ENCODE peak calls at places on chromosomes 12 and 14, in eight cellular contexts. D is heart right ventricle, B is neural progenitor cell, E is WERI-Rb-1, I is dorsolateral prefrontal cortex, Z is epithelial cell of proximal tubule, H is psoas muscle, W is BJ. V is an unnamed sample.

GRCh38 chr12:91975891-91976290 is 169.8 kb downstream of the BTG1 start:
- DNase-seq in D (no peak), B (no peak), E (no peak), I (no peak), Z (no peak), H (no peak), W (no peak), V (no peak)

GRCh38 chr12:56632701-56633464 is 2.8 kb upstream of the BAZ2A start:
- DNase-seq in D (no peak), B (peak; percentile 17), E (no peak), I (no peak), Z (no peak), H (no peak), W (no peak), V (no peak)

GRCh38 chr12:48786591-48787544 is 2.0 kb downstream of the ADCY6 start:
- DNase-seq in D (peak; percentile 88), B (no peak), E (no peak), I (no peak), Z (no peak), H (no peak), W (no peak), V (no peak)

GRCh38 chr14:98707522-98707921 is 564.5 kb downstream of the BCL11B start:
- DNase-seq in D (no peak), B (no peak), E (no peak), I (no peak), Z (no peak), H (no peak), W (no peak), V (no peak)

GRCh38 chr14:50766338-50766886 is 64.5 kb downstream of the NIN start:
- DNase-seq in D (no peak), B (no peak), E (no peak), I (no peak), Z (peak; percentile 15), H (no peak), W (no peak), V (no peak)

GRCh38 chr14:99255621-99256482 is 16.1 kb downstream of the BCL11B start:
- DNase-seq in D (no peak), B (no peak), E (no peak), I (no peak), Z (no peak), H (no peak), W (no peak), V (no peak)

GRCh38 chr12:82412246-82412645 is 53.9 kb downstream of the METTL25 start:
- DNase-seq in D (no peak), B (no peak), E (no peak), I (no peak), Z (peak; percentile 69), H (no peak), W (no peak), V (no peak)

GRCh38 chr12:127489055-127489454 is 777.9 kb upstream of the TMEM132C start:
- DNase-seq in D (no peak), B (no peak), E (peak; percentile 18), I (no peak), Z (no peak), H (no peak), W (no peak), V (no peak)

GRCh38 chr12:23540572-23540971 is 408.9 kb downstream of the SOX5 start:
- DNase-seq in D (no peak), B (no peak), E (no peak), I (no peak), Z (no peak), H (no peak), W (no peak), V (no peak)

GRCh38 chr14:74917646-74918081 is 5.4 kb downstream of the RPS6KL1 start:
- DNase-seq in D (peak; percentile 66), B (no peak), E (no peak), I (no peak), Z (no peak), H (peak; percentile 80), W (no peak), V (no peak)

GRCh38 chr14:62101189-62101588 is 339.0 kb downstream of the SNAPC1 start:
- DNase-seq in D (no peak), B (no peak), E (no peak), I (no peak), Z (no peak), H (no peak), W (no peak), V (no peak)

GRCh38 chr14:75437201-75438143 is 9.7 kb downstream of the JDP2 start:
- DNase-seq in D (no peak), B (no peak), E (no peak), I (no peak), Z (no peak), H (no peak), W (no peak), V (no peak)

GRCh38 chr14:45177081-45177480 is 41.4 kb downstream of the FANCM start:
- DNase-seq in D (no peak), B (no peak), E (no peak), I (no peak), Z (no peak), H (no peak), W (no peak), V (peak; percentile 66)

GRCh38 chr12:66050283-66050576 is 80.3 kb downstream of the LLPH start:
- DNase-seq in D (no peak), B (no peak), E (no peak), I (no peak), Z (no peak), H (no peak), W (no peak), V (no peak)

GRCh38 chr12:2803635-2804380 is 8.7 kb upstream of the ITFG2 start:
- DNase-seq in D (no peak), B (no peak), E (no peak), I (no peak), Z (no peak), H (no peak), W (no peak), V (no peak)

GRCh38 chr12:108612788-108613282 is 15.0 kb upstream of the TMEM119 start:
- DNase-seq in D (no peak), B (peak; percentile 48), E (no peak), I (no peak), Z (peak; percentile 52), H (no peak), W (no peak), V (no peak)

GRCh38 chr12:96948782-96949181 is 41.7 kb downstream of the NEDD1 start:
- DNase-seq in D (no peak), B (no peak), E (no peak), I (no peak), Z (no peak), H (no peak), W (no peak), V (no peak)

DNA sequence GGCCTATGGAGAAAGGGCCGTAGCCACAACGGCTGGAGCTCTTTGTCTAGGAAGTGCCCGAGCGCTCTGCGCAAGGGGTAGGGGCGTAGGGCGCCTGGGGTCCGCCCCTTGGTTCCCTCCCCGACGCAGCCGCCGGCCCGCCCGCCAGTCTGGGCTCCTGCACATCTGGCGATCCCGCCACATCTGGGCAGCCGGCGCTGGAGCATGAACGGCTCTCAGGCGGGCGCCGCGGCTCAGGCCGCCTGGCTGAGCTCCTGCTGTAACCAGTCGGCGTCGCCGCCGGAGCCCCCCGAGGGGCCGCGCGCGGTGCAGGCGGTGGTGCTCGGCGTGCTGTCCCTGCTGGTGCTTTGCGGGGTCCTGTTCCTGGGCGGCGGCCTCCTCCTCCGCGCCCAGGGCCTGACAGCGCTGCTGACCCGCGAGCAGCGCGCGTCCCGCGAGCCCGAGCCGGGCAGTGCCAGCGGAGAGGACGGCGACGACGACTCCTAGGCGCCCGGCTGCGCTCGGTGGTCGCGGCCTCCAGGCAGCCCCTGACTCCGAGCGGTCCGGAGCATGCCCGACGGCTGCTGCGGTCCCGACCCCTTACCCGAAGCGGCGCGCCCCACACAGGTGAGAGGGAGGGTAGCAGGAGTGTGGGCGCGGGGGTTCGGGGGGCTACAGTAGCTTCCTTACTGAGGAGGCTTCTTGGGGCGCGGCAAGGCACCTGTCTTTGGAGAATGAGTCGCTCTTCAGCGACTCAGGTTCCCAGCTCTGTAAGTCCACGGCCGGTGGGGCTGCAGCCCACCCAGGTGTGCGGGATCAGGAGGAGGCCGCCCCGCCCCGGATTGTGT is at the start of gene SMIM41:
- DNase-seq in D (no peak), B (no peak), E (no peak), I (no peak), Z (no peak), H (no peak), W (no peak), V (no peak)
- H3K4me3 ChIP-seq in D (peak within 1 kb of the TSS; percentile 40), B (no peak within 1 kb of the TSS), E (no peak within 1 kb of the TSS), I (no peak within 1 kb of the TSS), Z (no peak within 1 kb of the TSS), H (peak within 1 kb of the TSS; percentile 11), W (no peak within 1 kb of the TSS), V (no peak within 1 kb of the TSS)

GRCh38 chr12:124386059-124386458 is 91.2 kb downstream of the RFLNA start:
- DNase-seq in D (peak; percentile 64), B (no peak), E (no peak), I (no peak), Z (no peak), H (peak; percentile 66), W (no peak), V (no peak)
- H3K4me3 ChIP-seq in D (peak overlapping the region; percentile 54), B (no peak overlapping the region), E (no peak overlapping the region), I (peak overlapping the region; percentile 57), Z (peak overlapping the region; percentile 23), H (peak overlapping the region; percentile 79), W (peak overlapping the region; percentile 93), V (peak overlapping the region; percentile 85)

DNA sequence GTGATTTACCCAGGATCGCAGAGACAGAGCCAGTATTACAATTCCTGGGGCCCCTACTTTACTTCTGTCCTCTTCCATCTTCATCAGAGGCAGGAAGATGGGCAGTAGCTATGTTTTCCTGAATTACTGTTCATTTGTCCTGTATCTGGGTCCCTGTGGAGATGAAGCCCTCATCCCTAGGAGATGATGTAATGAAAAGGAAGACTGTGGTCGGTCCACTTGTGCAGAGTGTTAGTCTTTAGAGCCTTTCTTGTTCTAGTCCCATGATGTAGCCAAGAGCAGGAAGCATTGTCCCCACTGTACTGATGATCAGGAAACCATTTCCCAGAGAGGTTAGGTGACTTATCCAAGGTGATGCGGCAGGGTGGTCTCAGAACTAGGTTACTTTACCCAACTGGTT is 2.6 kb downstream of the CD9 start:
- DNase-seq in D (no peak), B (no peak), E (no peak), I (no peak), Z (no peak), H (no peak), W (no peak), V (no peak)
- H3K4me3 ChIP-seq in D (peak overlapping the region; percentile 91), B (no peak overlapping the region), E (no peak overlapping the region), I (peak overlapping the region; percentile 76), Z (no peak overlapping the region), H (peak overlapping the region; percentile 79), W (no peak overlapping the region), V (no peak overlapping the region)

GRCh38 chr14:21915814-21916213 is 242.2 kb upstream of the OR4E1 start:
- DNase-seq in D (no peak), B (no peak), E (no peak), I (no peak), Z (peak; percentile 72), H (no peak), W (no peak), V (no peak)

GRCh38 chr14:21921453-21921852 is 247.8 kb upstream of the OR4E1 start:
- DNase-seq in D (no peak), B (no peak), E (no peak), I (no peak), Z (no peak), H (no peak), W (no peak), V (no peak)

GRCh38 chr14:21923820-21924219 is 250.2 kb upstream of the OR4E1 start:
- DNase-seq in D (no peak), B (no peak), E (no peak), I (no peak), Z (no peak), H (no peak), W (no peak), V (no peak)

GRCh38 chr14:21913759-21914158 is 240.1 kb upstream of the OR4E1 start:
- DNase-seq in D (peak; percentile 46), B (peak; percentile 94), E (peak; percentile 42), I (no peak), Z (peak; percentile 59), H (peak; percentile 18), W (no peak), V (no peak)

GRCh38 chr14:21917699-21918436 is 244.2 kb upstream of the OR4E1 start:
- DNase-seq in D (peak; percentile 13), B (peak; percentile 68), E (peak; percentile 13), I (no peak), Z (peak; percentile 46), H (no peak), W (no peak), V (no peak)
- H3K4me3 ChIP-seq in D (no peak overlapping the region), B (no peak overlapping the region), E (no peak overlapping the region), I (peak overlapping the region; percentile 6), Z (no peak overlapping the region), H (no peak overlapping the region), W (no peak overlapping the region), V (no peak overlapping the region)